ENCODE peak calls at places on chromosomes 6 and 20, in eight cellular contexts. One of them, this sample, is unnamed.

GRCh38 chr6:17519120-17519519 is 81.0 kb upstream of the FAM8A1 start:
- ATAC-seq in HepG2: no peak
- ATAC-seq in GM23338: no peak
- ATAC-seq in K562: peak
- ATAC-seq in upper lobe of left lung: no peak
- ATAC-seq in Panc1: no peak
- ATAC-seq in HCT116: no peak
- ATAC-seq in GM12878: no peak
- ATAC-seq in this sample: no peak

GRCh38 chr6:816510-817084 is 123.7 kb upstream of the EXOC2 start:
- ATAC-seq in HepG2: peak
- ATAC-seq in GM23338: peak
- ATAC-seq in K562: peak
- ATAC-seq in upper lobe of left lung: no peak
- ATAC-seq in Panc1: no peak
- ATAC-seq in HCT116: peak
- ATAC-seq in GM12878: no peak
- ATAC-seq in this sample: no peak

GRCh38 chr20:59780494-59781185 is 152.8 kb downstream of the SYCP2 start:
- ATAC-seq in HepG2: no peak
- ATAC-seq in GM23338: no peak
- ATAC-seq in K562: no peak
- ATAC-seq in upper lobe of left lung: no peak
- ATAC-seq in Panc1: no peak
- ATAC-seq in HCT116: no peak
- ATAC-seq in GM12878: no peak
- ATAC-seq in this sample: no peak

GRCh38 chr6:105794263-105794662 is 291.9 kb upstream of the PRDM1 start:
- ATAC-seq in HepG2: peak
- ATAC-seq in GM23338: peak
- ATAC-seq in K562: peak
- ATAC-seq in upper lobe of left lung: peak
- ATAC-seq in Panc1: peak
- ATAC-seq in HCT116: no peak
- ATAC-seq in GM12878: peak
- ATAC-seq in this sample: peak

GRCh38 chr6:90049295-90049694 is 155.0 kb downstream of the GJA10 start:
- ATAC-seq in HepG2: no peak
- ATAC-seq in GM23338: no peak
- ATAC-seq in K562: no peak
- ATAC-seq in upper lobe of left lung: no peak
- ATAC-seq in Panc1: no peak
- ATAC-seq in HCT116: no peak
- ATAC-seq in GM12878: no peak
- ATAC-seq in this sample: no peak

GRCh38 chr6:24936641-24937317 is 1.0 kb upstream of the RIPOR2 start:
- ATAC-seq in HepG2: no peak
- ATAC-seq in GM23338: no peak
- ATAC-seq in K562: no peak
- ATAC-seq in upper lobe of left lung: no peak
- ATAC-seq in Panc1: no peak
- ATAC-seq in HCT116: no peak
- ATAC-seq in GM12878: peak
- ATAC-seq in this sample: no peak

GRCh38 chr20:37352611-37352980 is 6.7 kb downstream of the SRC start:
- ATAC-seq in HepG2: no peak
- ATAC-seq in GM23338: no peak
- ATAC-seq in K562: no peak
- ATAC-seq in upper lobe of left lung: no peak
- ATAC-seq in Panc1: no peak
- ATAC-seq in HCT116: no peak
- ATAC-seq in GM12878: no peak
- ATAC-seq in this sample: no peak

GRCh38 chr20:38880952-38881735 is 45.1 kb upstream of the FAM83D start:
- ATAC-seq in HepG2: no peak
- ATAC-seq in GM23338: no peak
- ATAC-seq in K562: no peak
- ATAC-seq in upper lobe of left lung: no peak
- ATAC-seq in Panc1: peak
- ATAC-seq in HCT116: peak
- ATAC-seq in GM12878: peak
- ATAC-seq in this sample: no peak

GRCh38 chr6:41406821-41407787 is 71.7 kb downstream of the NCR2 start:
- ATAC-seq in HepG2: no peak
- ATAC-seq in GM23338: peak
- ATAC-seq in K562: no peak
- ATAC-seq in upper lobe of left lung: no peak
- ATAC-seq in Panc1: no peak
- ATAC-seq in HCT116: no peak
- ATAC-seq in GM12878: no peak
- ATAC-seq in this sample: no peak

GRCh38 chr6:84408028-84408427 is 180.6 kb upstream of the CEP162 start:
- ATAC-seq in HepG2: no peak
- ATAC-seq in GM23338: no peak
- ATAC-seq in K562: no peak
- ATAC-seq in upper lobe of left lung: no peak
- ATAC-seq in Panc1: no peak
- ATAC-seq in HCT116: no peak
- ATAC-seq in GM12878: no peak
- ATAC-seq in this sample: no peak

GRCh38 chr20:52748235-52748950 is 223.8 kb upstream of the TSHZ2 start:
- ATAC-seq in HepG2: no peak
- ATAC-seq in GM23338: no peak
- ATAC-seq in K562: no peak
- ATAC-seq in upper lobe of left lung: no peak
- ATAC-seq in Panc1: no peak
- ATAC-seq in HCT116: no peak
- ATAC-seq in GM12878: no peak
- ATAC-seq in this sample: peak

GRCh38 chr6:25008707-25009106 is 72.9 kb upstream of the RIPOR2 start:
- ATAC-seq in HepG2: no peak
- ATAC-seq in GM23338: no peak
- ATAC-seq in K562: no peak
- ATAC-seq in upper lobe of left lung: no peak
- ATAC-seq in Panc1: no peak
- ATAC-seq in HCT116: no peak
- ATAC-seq in GM12878: no peak
- ATAC-seq in this sample: no peak

GRCh38 chr20:9161308-9161707 is 92.4 kb downstream of the PLCB4 start:
- ATAC-seq in HepG2: no peak
- ATAC-seq in GM23338: no peak
- ATAC-seq in K562: no peak
- ATAC-seq in upper lobe of left lung: no peak
- ATAC-seq in Panc1: no peak
- ATAC-seq in HCT116: no peak
- ATAC-seq in GM12878: no peak
- ATAC-seq in this sample: no peak

GRCh38 chr6:135583256-135583758 is 85.8 kb upstream of the AHI1 start:
- ATAC-seq in HepG2: no peak
- ATAC-seq in GM23338: no peak
- ATAC-seq in K562: no peak
- ATAC-seq in upper lobe of left lung: no peak
- ATAC-seq in Panc1: no peak
- ATAC-seq in HCT116: no peak
- ATAC-seq in GM12878: no peak
- ATAC-seq in this sample: no peak

GRCh38 chr6:53894086-53894485 is 99.3 kb downstream of the LRRC1 start:
- ATAC-seq in HepG2: no peak
- ATAC-seq in GM23338: peak
- ATAC-seq in K562: no peak
- ATAC-seq in upper lobe of left lung: no peak
- ATAC-seq in Panc1: no peak
- ATAC-seq in HCT116: peak
- ATAC-seq in GM12878: peak
- ATAC-seq in this sample: peak

GRCh38 chr6:37802810-37803209 is 16.7 kb upstream of the ZFAND3 start:
- ATAC-seq in HepG2: no peak
- ATAC-seq in GM23338: no peak
- ATAC-seq in K562: no peak
- ATAC-seq in upper lobe of left lung: no peak
- ATAC-seq in Panc1: no peak
- ATAC-seq in HCT116: no peak
- ATAC-seq in GM12878: no peak
- ATAC-seq in this sample: peak

GRCh38 chr6:105545206-105545920 is 142.5 kb upstream of the PREP start:
- ATAC-seq in HepG2: no peak
- ATAC-seq in GM23338: no peak
- ATAC-seq in K562: no peak
- ATAC-seq in upper lobe of left lung: no peak
- ATAC-seq in Panc1: no peak
- ATAC-seq in HCT116: no peak
- ATAC-seq in GM12878: no peak
- ATAC-seq in this sample: no peak

GRCh38 chr6:33250731-33251130 is 20.9 kb downstream of the VPS52 start:
- ATAC-seq in HepG2: no peak
- ATAC-seq in GM23338: no peak
- ATAC-seq in K562: no peak
- ATAC-seq in upper lobe of left lung: no peak
- ATAC-seq in Panc1: no peak
- ATAC-seq in HCT116: no peak
- ATAC-seq in GM12878: no peak
- ATAC-seq in this sample: no peak

GRCh38 chr20:36121981-36122930 is 32.3 kb upstream of the EPB41L1 start:
- ATAC-seq in HepG2: peak
- ATAC-seq in GM23338: peak
- ATAC-seq in K562: peak
- ATAC-seq in upper lobe of left lung: peak
- ATAC-seq in Panc1: no peak
- ATAC-seq in HCT116: peak
- ATAC-seq in GM12878: no peak
- ATAC-seq in this sample: no peak
- TF ChIP-seq POLR2AphosphoS5 in HepG2: no peak
- TF ChIP-seq POLR2AphosphoS5 in GM23338: no peak
- TF ChIP-seq POLR2AphosphoS5 in K562: no peak
- TF ChIP-seq POLR2AphosphoS5 in upper lobe of left lung: peak
- TF ChIP-seq POLR2AphosphoS5 in Panc1: no peak
- TF ChIP-seq POLR2AphosphoS5 in HCT116: peak
- TF ChIP-seq POLR2AphosphoS5 in GM12878: no peak
- TF ChIP-seq POLR2AphosphoS5 in this sample: no peak

GRCh38 chr20:32437391-32438074 is 79.4 kb downstream of the ASXL1 start:
- ATAC-seq in HepG2: peak
- ATAC-seq in GM23338: peak
- ATAC-seq in K562: no peak
- ATAC-seq in upper lobe of left lung: no peak
- ATAC-seq in Panc1: no peak
- ATAC-seq in HCT116: peak
- ATAC-seq in GM12878: peak
- ATAC-seq in this sample: no peak
- TF ChIP-seq POLR2AphosphoS5 in HepG2: no peak
- TF ChIP-seq POLR2AphosphoS5 in GM23338: no peak
- TF ChIP-seq POLR2AphosphoS5 in K562: peak
- TF ChIP-seq POLR2AphosphoS5 in upper lobe of left lung: no peak
- TF ChIP-seq POLR2AphosphoS5 in Panc1: no peak
- TF ChIP-seq POLR2AphosphoS5 in HCT116: no peak
- TF ChIP-seq POLR2AphosphoS5 in GM12878: no peak
- TF ChIP-seq POLR2AphosphoS5 in this sample: no peak

DNA sequence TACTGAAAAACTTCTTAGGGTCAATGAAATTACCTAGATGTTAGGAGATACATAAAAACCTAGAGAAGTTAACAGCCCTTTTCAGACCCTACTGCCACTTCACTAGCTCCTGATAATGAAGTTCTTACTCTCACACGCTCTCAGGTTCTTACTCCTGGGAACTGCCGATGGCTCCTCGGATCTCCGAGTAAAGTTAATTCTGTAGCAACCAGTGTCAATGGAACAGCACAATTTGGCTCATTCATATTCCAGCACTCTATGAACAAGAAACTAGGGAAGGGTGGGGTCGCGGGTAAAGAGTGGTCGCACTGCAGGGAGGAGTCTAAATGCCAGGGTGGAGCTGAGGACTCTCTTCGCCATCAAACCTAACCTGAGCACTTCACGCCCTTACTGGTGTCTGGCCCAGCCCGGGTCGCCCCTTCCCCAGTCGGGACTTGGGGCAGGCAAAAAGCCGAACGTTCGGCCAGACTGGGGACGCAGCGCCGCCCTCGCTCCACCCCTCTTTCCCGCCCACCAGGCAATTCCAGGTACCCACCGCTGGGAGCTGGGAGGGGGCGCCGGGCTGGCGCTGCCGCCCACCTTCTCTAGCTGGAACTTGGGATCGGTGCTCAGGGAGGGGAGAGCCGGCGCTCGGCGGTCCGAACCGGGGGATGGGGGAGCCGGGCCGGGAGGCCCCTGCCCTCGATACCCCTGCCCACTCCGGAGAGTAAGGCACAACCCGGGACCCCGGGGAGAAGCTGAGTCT is 744 bp downstream of the RAB23 start:
- ATAC-seq in HepG2: peak
- ATAC-seq in GM23338: peak
- ATAC-seq in K562: peak
- ATAC-seq in upper lobe of left lung: peak
- ATAC-seq in Panc1: peak
- ATAC-seq in HCT116: peak
- ATAC-seq in GM12878: peak
- ATAC-seq in this sample: peak
- TF ChIP-seq POLR2AphosphoS5 in HepG2: no peak
- TF ChIP-seq POLR2AphosphoS5 in GM23338: peak
- TF ChIP-seq POLR2AphosphoS5 in K562: no peak
- TF ChIP-seq POLR2AphosphoS5 in upper lobe of left lung: peak
- TF ChIP-seq POLR2AphosphoS5 in Panc1: no peak
- TF ChIP-seq POLR2AphosphoS5 in HCT116: no peak
- TF ChIP-seq POLR2AphosphoS5 in GM12878: no peak
- TF ChIP-seq POLR2AphosphoS5 in this sample: no peak

GRCh38 chr20:13426870-13427269 is 205.8 kb downstream of the ISM1 start:
- ATAC-seq in HepG2: no peak
- ATAC-seq in GM23338: no peak
- ATAC-seq in K562: no peak
- ATAC-seq in upper lobe of left lung: no peak
- ATAC-seq in Panc1: no peak
- ATAC-seq in HCT116: no peak
- ATAC-seq in GM12878: no peak
- ATAC-seq in this sample: no peak

GRCh38 chr20:13428684-13429083 is 207.6 kb downstream of the ISM1 start:
- ATAC-seq in HepG2: no peak
- ATAC-seq in GM23338: no peak
- ATAC-seq in K562: no peak
- ATAC-seq in upper lobe of left lung: no peak
- ATAC-seq in Panc1: no peak
- ATAC-seq in HCT116: no peak
- ATAC-seq in GM12878: no peak
- ATAC-seq in this sample: no peak

GRCh38 chr20:13430346-13431002 is 208.3 kb downstream of the TASP1 start:
- ATAC-seq in HepG2: peak
- ATAC-seq in GM23338: no peak
- ATAC-seq in K562: no peak
- ATAC-seq in upper lobe of left lung: no peak
- ATAC-seq in Panc1: no peak
- ATAC-seq in HCT116: peak
- ATAC-seq in GM12878: peak
- ATAC-seq in this sample: no peak

GRCh38 chr20:13436530-13436929 is 202.2 kb downstream of the TASP1 start:
- ATAC-seq in HepG2: no peak
- ATAC-seq in GM23338: no peak
- ATAC-seq in K562: no peak
- ATAC-seq in upper lobe of left lung: no peak
- ATAC-seq in Panc1: no peak
- ATAC-seq in HCT116: no peak
- ATAC-seq in GM12878: no peak
- ATAC-seq in this sample: no peak

DNA sequence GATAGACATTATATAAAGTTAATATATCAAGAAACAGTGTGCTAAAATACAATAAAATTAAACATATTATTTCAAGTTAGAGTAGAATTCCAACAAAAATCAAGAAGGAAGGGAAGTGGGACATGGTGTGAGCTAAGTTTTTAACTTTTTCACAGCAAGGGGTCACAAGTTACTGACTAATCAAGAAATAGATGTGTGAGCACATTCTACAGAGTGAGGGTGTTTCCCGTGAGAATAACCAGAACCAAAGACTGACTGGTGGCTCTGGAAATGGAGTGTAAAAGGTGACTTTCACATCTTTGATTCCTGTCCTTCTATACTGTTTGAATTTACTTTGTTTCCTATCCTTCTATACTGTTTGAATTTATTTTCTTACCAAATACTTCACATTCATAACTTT is 206.6 kb downstream of the TASP1 start:
- ATAC-seq in HepG2: no peak
- ATAC-seq in GM23338: no peak
- ATAC-seq in K562: no peak
- ATAC-seq in upper lobe of left lung: no peak
- ATAC-seq in Panc1: no peak
- ATAC-seq in HCT116: no peak
- ATAC-seq in GM12878: no peak
- ATAC-seq in this sample: no peak
- TF ChIP-seq POLR2AphosphoS5 in HepG2: no peak
- TF ChIP-seq POLR2AphosphoS5 in GM23338: no peak
- TF ChIP-seq POLR2AphosphoS5 in K562: no peak
- TF ChIP-seq POLR2AphosphoS5 in upper lobe of left lung: no peak
- TF ChIP-seq POLR2AphosphoS5 in Panc1: no peak
- TF ChIP-seq POLR2AphosphoS5 in HCT116: no peak
- TF ChIP-seq POLR2AphosphoS5 in GM12878: no peak
- TF ChIP-seq POLR2AphosphoS5 in this sample: no peak

This sample was measured in gastroesophageal sphincter.